ENCODE peak calls at places on chromosomes 4 and X, in four cellular contexts. J is suprapubic skin, M is neural progenitor cell, P is mammary epithelial cell. Y is an unnamed sample. For H3K4me1, the result is how much of the 10 kb centered on the place peaks cover.

GRCh38 chr4:41258783-41259182 is 2.1 kb downstream of the UCHL1 start:
- DNase-seq in J (no peak), M (peak), P (peak), Y (peak)

GRCh38 chr4:83320548-83320947 is 14.1 kb downstream of the HPSE start:
- DNase-seq in J (peak), M (no peak), P (peak), Y (peak)

GRCh38 chr4:89222171-89222570 is 85.4 kb downstream of the GPRIN3 start:
- DNase-seq in J (no peak), M (no peak), P (peak), Y (no peak)

GRCh38 chrX:40164751-40165150 is 67.0 kb upstream of the BCOR start:
- DNase-seq in J (no peak), M (peak), P (no peak), Y (no peak)

GRCh38 chr4:90084277-90084966 is 42.8 kb upstream of the CCSER1 start:
- DNase-seq in J (no peak), M (no peak), P (no peak), Y (no peak)

GRCh38 chr4:3705236-3705987 is 60.8 kb upstream of the ADRA2C start:
- DNase-seq in J (peak), M (no peak), P (no peak), Y (no peak)

GRCh38 chr4:1218892-1219552 is 29.9 kb downstream of the CTBP1 start:
- DNase-seq in J (no peak), M (no peak), P (no peak), Y (no peak)

GRCh38 chr4:149549911-149550310 is 265.7 kb downstream of the IQCM start:
- DNase-seq in J (no peak), M (peak), P (no peak), Y (no peak)

GRCh38 chr4:122003335-122003734 is 51.5 kb upstream of the TRPC3 start:
- DNase-seq in J (no peak), M (peak), P (no peak), Y (peak)

GRCh38 chr4:165563851-165564250 is 185.0 kb downstream of the CPE start:
- DNase-seq in J (no peak), M (no peak), P (peak), Y (no peak)

GRCh38 chr4:10094841-10095240 is 21.8 kb downstream of the WDR1 start:
- DNase-seq in J (no peak), M (no peak), P (no peak), Y (no peak)
- H3K4me1 ChIP-seq in J (half or more), M (under half), P (half or more), Y (under half)

GRCh38 chr4:70938087-70938486 is 35.9 kb downstream of the MOB1B start:
- DNase-seq in J (no peak), M (no peak), P (no peak), Y (no peak)
- H3K4me1 ChIP-seq in J (under half), M (under half), P (under half), Y (under half)

GRCh38 chrX:11187001-11187400 is 75.9 kb downstream of the HCCS start:
- DNase-seq in J (no peak), M (no peak), P (no peak), Y (no peak)
- H3K4me1 ChIP-seq in J (under half), M (under half), P (under half), Y (under half)

DNA sequence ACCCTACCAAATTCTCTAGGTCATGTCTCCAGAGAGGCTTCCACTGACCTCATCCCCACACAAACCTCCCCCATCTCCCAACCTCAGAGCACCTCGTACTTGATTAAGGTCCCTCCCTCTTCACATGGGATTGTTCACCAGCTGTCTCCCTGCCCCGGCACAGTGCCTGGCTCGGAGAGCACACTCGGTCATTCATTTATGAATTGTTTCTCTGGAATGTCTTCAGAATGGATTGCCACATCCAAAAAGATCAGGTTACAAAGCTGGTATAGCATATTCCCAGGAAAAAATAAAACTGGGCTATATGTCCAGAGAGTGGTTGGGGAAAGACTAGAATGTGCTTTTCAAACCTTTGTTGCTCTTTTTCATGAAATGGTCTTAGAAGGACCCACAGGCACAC is 21.6 kb downstream of the JAKMIP1 start:
- DNase-seq in J (no peak), M (no peak), P (no peak), Y (no peak)
- H3K4me1 ChIP-seq in J (under half), M (under half), P (under half), Y (under half)

GRCh38 chr4:75513529-75514130 is 573 bp downstream of the RCHY1 start:
- DNase-seq in J (no peak), M (peak), P (no peak), Y (no peak)

GRCh38 chr4:75512336-75513211 is 1.6 kb downstream of the RCHY1 start:
- DNase-seq in J (no peak), M (peak), P (peak), Y (no peak)

GRCh38 chr4:75514949-75515612 is 808 bp downstream of the THAP6 start:
- DNase-seq in J (no peak), M (peak), P (peak), Y (no peak)

GRCh38 chr4:75516144-75516543 is 1.9 kb downstream of the THAP6 start:
- DNase-seq in J (no peak), M (no peak), P (no peak), Y (no peak)

DNA sequence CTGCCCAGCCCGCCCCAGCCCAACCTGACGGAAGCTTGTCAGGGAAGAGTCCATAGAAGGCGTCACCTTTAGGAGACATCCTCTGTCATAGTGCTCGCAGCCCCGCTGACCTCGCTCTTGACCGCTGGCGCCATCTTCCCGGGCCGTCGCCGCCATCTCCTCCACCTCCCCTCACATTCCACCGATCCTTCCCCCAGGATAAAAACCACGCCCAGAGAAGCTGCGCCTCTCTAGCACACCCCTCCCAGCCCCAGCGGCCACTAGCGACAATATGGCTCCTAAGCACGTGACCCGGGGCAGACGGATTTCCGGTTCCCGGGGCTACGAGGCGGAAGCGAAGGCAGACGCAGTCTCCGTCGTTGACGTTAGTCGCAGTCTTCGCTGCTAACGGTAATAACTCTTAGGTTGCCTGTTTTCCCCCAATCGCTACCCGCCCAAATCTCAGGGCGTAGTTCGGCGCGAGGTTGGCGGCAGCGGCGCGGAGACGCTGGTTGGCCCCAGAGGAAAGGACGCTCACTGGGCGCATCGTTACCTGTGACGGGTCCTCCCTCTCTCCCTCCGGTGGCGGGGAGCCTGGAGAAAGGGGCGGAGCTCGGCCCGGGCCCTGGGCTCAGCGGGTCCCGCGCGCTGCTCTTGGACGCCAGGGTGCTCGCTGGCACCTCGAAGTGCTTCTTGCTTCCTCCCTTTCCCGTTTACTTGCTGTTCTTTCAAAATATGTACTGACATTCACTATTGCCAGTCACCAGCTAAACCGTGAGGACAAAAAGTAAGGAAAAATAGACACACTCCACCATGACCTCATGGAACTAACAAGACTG is at the start of the genes RCHY1 and THAP6:
- DNase-seq in J (peak), M (peak), P (peak), Y (peak)
- H3K4me1 ChIP-seq in J (half or more), M (under half), P (under half), Y (under half)

GRCh38 chrX:154363706-154364439 is 10.6 kb downstream of the FLNA start:
- DNase-seq in J (no peak), M (no peak), P (no peak), Y (no peak)

GRCh38 chrX:154366666-154367055 is 7.8 kb downstream of the FLNA start:
- DNase-seq in J (no peak), M (no peak), P (no peak), Y (no peak)

GRCh38 chrX:154367474-154368308 is 6.7 kb downstream of the FLNA start:
- DNase-seq in J (no peak), M (no peak), P (no peak), Y (no peak)

GRCh38 chrX:154365997-154366665 is 8.3 kb downstream of the FLNA start:
- DNase-seq in J (no peak), M (no peak), P (no peak), Y (no peak)

GRCh38 chrX:154365052-154365600 is 9.3 kb downstream of the FLNA start:
- DNase-seq in J (no peak), M (no peak), P (no peak), Y (no peak)
- H3K4me1 ChIP-seq in J (under half), M (under half), P (under half), Y (under half)

DNA sequence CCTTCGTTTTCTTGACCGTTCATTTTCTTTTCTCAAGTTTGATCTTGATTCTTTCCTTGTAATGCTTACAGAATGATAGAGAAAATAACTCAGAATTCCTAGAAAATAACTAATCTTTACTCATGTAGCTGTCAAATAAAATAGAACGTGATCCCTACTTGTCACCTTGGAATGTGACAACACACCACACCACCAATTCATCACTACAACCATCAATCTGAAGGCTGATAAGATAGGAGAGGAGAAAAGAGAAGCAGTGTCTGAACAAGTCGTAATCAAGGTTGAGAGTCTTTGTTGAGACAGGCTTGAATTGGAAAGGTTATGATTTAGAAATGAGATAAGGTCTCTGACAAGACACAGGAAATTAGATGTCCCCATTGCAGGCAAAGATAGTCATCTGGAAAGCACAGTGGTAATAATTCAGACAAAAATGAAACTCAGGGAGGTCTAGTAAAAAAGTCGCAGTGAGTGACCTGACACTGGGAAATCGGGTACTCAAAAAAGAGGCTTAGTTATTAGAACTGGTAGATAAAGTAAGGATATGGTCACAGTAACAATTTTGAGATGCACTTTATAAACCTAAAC is 456.2 kb downstream of the FAT4 start:
- DNase-seq in J (no peak), M (no peak), P (no peak), Y (no peak)
- H3K4me1 ChIP-seq in J (under half), M (under half), P (under half), Y (under half)

GRCh38 chr4:120750152-120750525 is 172.4 kb downstream of the PRDM5 start:
- DNase-seq in J (no peak), M (no peak), P (no peak), Y (no peak)
- H3K4me1 ChIP-seq in J (under half), M (under half), P (under half), Y (under half)

DNA sequence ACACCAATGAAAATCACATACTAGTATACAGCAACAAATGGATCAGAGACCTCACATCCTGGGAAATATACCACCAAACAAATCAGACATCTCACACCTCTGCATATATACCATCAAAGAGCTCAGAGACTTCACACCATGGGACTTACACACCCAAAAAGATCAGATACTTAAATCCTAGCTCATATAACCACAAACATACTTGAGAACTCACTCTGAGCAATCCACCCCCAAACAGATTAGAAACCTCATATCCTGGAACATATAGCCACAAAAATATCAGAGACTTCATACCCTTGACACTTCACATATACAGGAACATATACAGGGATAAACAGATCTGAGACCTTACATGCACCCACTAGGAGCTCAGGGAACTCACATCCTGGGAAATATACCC is 32.1 kb downstream of the SUV39H1 start:
- DNase-seq in J (no peak), M (no peak), P (no peak), Y (no peak)
- H3K4me1 ChIP-seq in J (under half), M (under half), P (under half), Y (under half)